ENCODE peak calls at places on chromosomes 16 and 17, in seven cellular contexts. One of them, this sample, is unnamed.

GRCh38 chr17:75365009-75365930 is 40.2 kb downstream of the GRB2 start:
- DNase-seq in tibial artery: no peak
- DNase-seq in choroid plexus epithelial cell: no peak
- DNase-seq in fibroblast of mammary gland: no peak
- DNase-seq in kidney: no peak
- DNase-seq in spleen: no peak
- DNase-seq in NB4: no peak
- DNase-seq in this sample: no peak

GRCh38 chr16:22314661-22315626 is 17.7 kb downstream of the POLR3E start:
- DNase-seq in fibroblast of mammary gland: no peak
- DNase-seq in tibial artery: no peak
- DNase-seq in spleen: peak; percentile 21
- DNase-seq in choroid plexus epithelial cell: no peak
- DNase-seq in kidney: no peak
- DNase-seq in NB4: no peak
- DNase-seq in this sample: peak; percentile 94

GRCh38 chr17:80393961-80394360 is 21.0 kb upstream of the ENDOV start:
- DNase-seq in tibial artery: peak; percentile 19
- DNase-seq in choroid plexus epithelial cell: no peak
- DNase-seq in NB4: no peak
- DNase-seq in spleen: no peak
- DNase-seq in kidney: no peak
- DNase-seq in fibroblast of mammary gland: no peak
- DNase-seq in this sample: no peak

GRCh38 chr16:5056347-5056746 is 9.4 kb downstream of the C16orf89 start:
- DNase-seq in kidney: no peak
- DNase-seq in fibroblast of mammary gland: peak; percentile 27
- DNase-seq in tibial artery: no peak
- DNase-seq in choroid plexus epithelial cell: peak; percentile 35
- DNase-seq in spleen: peak; percentile 80
- DNase-seq in NB4: peak; percentile 77
- DNase-seq in this sample: peak; percentile 41

GRCh38 chr16:89040391-89040790 is 53.3 kb upstream of the ACSF3 start:
- DNase-seq in kidney: peak; percentile 45
- DNase-seq in fibroblast of mammary gland: no peak
- DNase-seq in spleen: peak; percentile 50
- DNase-seq in choroid plexus epithelial cell: no peak
- DNase-seq in tibial artery: no peak
- DNase-seq in NB4: no peak
- DNase-seq in this sample: no peak

GRCh38 chr17:81286491-81287145 is 8.5 kb downstream of the SLC38A10 start:
- DNase-seq in choroid plexus epithelial cell: no peak
- DNase-seq in fibroblast of mammary gland: no peak
- DNase-seq in tibial artery: no peak
- DNase-seq in kidney: no peak
- DNase-seq in NB4: no peak
- DNase-seq in spleen: no peak
- DNase-seq in this sample: no peak

GRCh38 chr16:14494396-14494795 is 135.7 kb downstream of the PARN start:
- DNase-seq in NB4: no peak
- DNase-seq in fibroblast of mammary gland: no peak
- DNase-seq in spleen: no peak
- DNase-seq in tibial artery: no peak
- DNase-seq in kidney: no peak
- DNase-seq in choroid plexus epithelial cell: no peak
- DNase-seq in this sample: peak; percentile 62

GRCh38 chr16:3965781-3966582 is 85.5 kb upstream of the CREBBP start:
- DNase-seq in choroid plexus epithelial cell: no peak
- DNase-seq in spleen: no peak
- DNase-seq in fibroblast of mammary gland: no peak
- DNase-seq in tibial artery: no peak
- DNase-seq in NB4: no peak
- DNase-seq in kidney: peak; percentile 54
- DNase-seq in this sample: no peak

GRCh38 chr17:43791589-43791988 is 11.4 kb downstream of the CFAP97D1 start:
- DNase-seq in fibroblast of mammary gland: peak; percentile 63
- DNase-seq in tibial artery: no peak
- DNase-seq in kidney: no peak
- DNase-seq in choroid plexus epithelial cell: peak; percentile 75
- DNase-seq in NB4: peak; percentile 24
- DNase-seq in spleen: no peak
- DNase-seq in this sample: peak; percentile 78

GRCh38 chr17:15483416-15483815 is 16.0 kb upstream of the CDRT4 start:
- DNase-seq in choroid plexus epithelial cell: no peak
- DNase-seq in NB4: no peak
- DNase-seq in kidney: no peak
- DNase-seq in spleen: no peak
- DNase-seq in tibial artery: no peak
- DNase-seq in fibroblast of mammary gland: no peak
- DNase-seq in this sample: no peak

GRCh38 chr16:21949713-21950260 is 3.4 kb upstream of the UQCRC2 start:
- DNase-seq in choroid plexus epithelial cell: no peak
- DNase-seq in kidney: no peak
- DNase-seq in spleen: no peak
- DNase-seq in fibroblast of mammary gland: no peak
- DNase-seq in tibial artery: no peak
- DNase-seq in NB4: no peak
- DNase-seq in this sample: no peak

GRCh38 chr17:57256708-57257112 is 387 bp downstream of the MSI2 start:
- DNase-seq in NB4: peak; percentile 46
- DNase-seq in kidney: no peak
- DNase-seq in tibial artery: no peak
- DNase-seq in spleen: no peak
- DNase-seq in choroid plexus epithelial cell: peak; percentile 26
- DNase-seq in fibroblast of mammary gland: no peak
- DNase-seq in this sample: peak; percentile 36

GRCh38 chr16:11032922-11033291 is 88.5 kb downstream of the CLEC16A start:
- DNase-seq in kidney: no peak
- DNase-seq in NB4: no peak
- DNase-seq in tibial artery: peak; percentile 78
- DNase-seq in choroid plexus epithelial cell: peak; percentile 75
- DNase-seq in fibroblast of mammary gland: peak; percentile 98
- DNase-seq in spleen: no peak
- DNase-seq in this sample: no peak

GRCh38 chr16:87380875-87381274 is 2.7 kb downstream of the FBXO31 start:
- DNase-seq in fibroblast of mammary gland: peak; percentile 53
- DNase-seq in spleen: no peak
- DNase-seq in NB4: no peak
- DNase-seq in kidney: no peak
- DNase-seq in tibial artery: no peak
- DNase-seq in choroid plexus epithelial cell: peak; percentile 68
- DNase-seq in this sample: no peak
- H3K4me3 ChIP-seq in fibroblast of mammary gland: peak overlapping the region; percentile 72
- H3K4me3 ChIP-seq in spleen: no peak overlapping the region
- H3K4me3 ChIP-seq in NB4: no peak overlapping the region
- H3K4me3 ChIP-seq in kidney: peak overlapping the region; percentile 43
- H3K4me3 ChIP-seq in tibial artery: peak overlapping the region; percentile 95
- H3K4me3 ChIP-seq in choroid plexus epithelial cell: peak overlapping the region; percentile 82
- H3K4me3 ChIP-seq in this sample: no peak overlapping the region

DNA sequence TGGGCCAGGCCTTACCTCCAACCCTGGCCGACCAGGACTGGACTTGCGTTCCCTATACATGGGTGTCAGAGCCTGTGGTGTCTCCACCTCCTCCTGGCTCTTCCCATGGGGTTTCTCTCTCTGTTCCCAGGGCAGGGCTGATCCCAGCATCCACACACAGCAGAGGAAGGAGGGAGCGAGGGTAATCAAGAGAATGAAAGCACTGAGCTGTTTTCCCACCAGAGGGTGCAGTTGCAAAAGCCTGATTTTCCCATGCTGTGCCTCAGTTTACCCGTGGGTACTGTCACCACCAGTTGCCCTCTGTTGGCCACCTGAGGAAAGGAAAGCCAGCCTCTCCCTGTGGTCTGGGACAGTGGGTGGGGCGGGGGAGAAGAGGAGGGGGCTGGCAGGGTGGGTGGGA is 249.7 kb upstream of the GSE1 start:
- DNase-seq in spleen: no peak
- DNase-seq in fibroblast of mammary gland: no peak
- DNase-seq in kidney: no peak
- DNase-seq in NB4: no peak
- DNase-seq in tibial artery: no peak
- DNase-seq in choroid plexus epithelial cell: peak; percentile 36
- DNase-seq in this sample: no peak
- TF ChIP-seq CTCF in spleen: no peak
- TF ChIP-seq CTCF in fibroblast of mammary gland: no peak
- TF ChIP-seq CTCF in kidney: no peak
- TF ChIP-seq CTCF in NB4: peak; percentile 3
- TF ChIP-seq CTCF in tibial artery: no peak
- TF ChIP-seq CTCF in choroid plexus epithelial cell: peak; percentile 29
- TF ChIP-seq CTCF in this sample: no peak

DNA sequence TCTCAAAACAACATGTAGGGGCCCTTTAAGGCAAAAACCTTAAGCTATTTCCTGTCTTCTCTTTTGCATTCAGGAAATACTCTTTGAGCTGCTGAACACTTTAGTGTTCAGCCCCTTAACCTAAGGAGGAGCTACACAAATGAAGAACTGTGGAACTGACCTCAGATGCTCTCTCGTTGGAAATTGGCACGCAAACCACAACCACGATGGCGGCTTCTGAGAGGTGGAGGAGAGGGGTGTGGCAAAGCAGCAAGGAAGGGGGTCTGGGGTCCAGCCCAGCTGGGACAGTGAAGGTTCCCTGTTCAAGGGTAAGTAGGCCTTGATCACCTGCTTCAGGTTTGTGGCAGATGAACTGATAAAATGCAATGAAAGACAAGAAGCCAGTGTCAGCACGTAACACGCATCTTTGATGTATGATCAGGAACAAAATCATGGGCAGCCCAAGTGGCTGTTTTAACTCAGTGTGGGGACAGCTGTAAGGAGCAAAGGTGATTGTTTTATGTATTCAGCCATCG is 291.6 kb upstream of the TNRC6C start:
- DNase-seq in NB4: peak; percentile 84
- DNase-seq in tibial artery: no peak
- DNase-seq in spleen: peak; percentile 78
- DNase-seq in choroid plexus epithelial cell: no peak
- DNase-seq in fibroblast of mammary gland: no peak
- DNase-seq in kidney: no peak
- DNase-seq in this sample: no peak
- H3K4me3 ChIP-seq in NB4: no peak overlapping the region
- H3K4me3 ChIP-seq in tibial artery: no peak overlapping the region
- H3K4me3 ChIP-seq in spleen: peak overlapping the region; percentile 25
- H3K4me3 ChIP-seq in choroid plexus epithelial cell: no peak overlapping the region
- H3K4me3 ChIP-seq in fibroblast of mammary gland: no peak overlapping the region
- H3K4me3 ChIP-seq in kidney: no peak overlapping the region
- H3K4me3 ChIP-seq in this sample: no peak overlapping the region

GRCh38 chr17:4554997-4555799 is at the start of gene MYBBP1A:
- DNase-seq in NB4: peak; percentile 93
- DNase-seq in spleen: peak; percentile 100
- DNase-seq in kidney: peak; percentile 99
- DNase-seq in tibial artery: peak; percentile 97
- DNase-seq in choroid plexus epithelial cell: peak; percentile 96
- DNase-seq in fibroblast of mammary gland: peak; percentile 92
- DNase-seq in this sample: peak; percentile 96
- TF ChIP-seq CTCF in NB4: no peak
- TF ChIP-seq CTCF in spleen: peak; percentile 43
- TF ChIP-seq CTCF in kidney: peak; percentile 33
- TF ChIP-seq CTCF in tibial artery: peak; percentile 26
- TF ChIP-seq CTCF in choroid plexus epithelial cell: peak; percentile 39
- TF ChIP-seq CTCF in fibroblast of mammary gland: no peak
- TF ChIP-seq CTCF in this sample: peak; percentile 24

DNA sequence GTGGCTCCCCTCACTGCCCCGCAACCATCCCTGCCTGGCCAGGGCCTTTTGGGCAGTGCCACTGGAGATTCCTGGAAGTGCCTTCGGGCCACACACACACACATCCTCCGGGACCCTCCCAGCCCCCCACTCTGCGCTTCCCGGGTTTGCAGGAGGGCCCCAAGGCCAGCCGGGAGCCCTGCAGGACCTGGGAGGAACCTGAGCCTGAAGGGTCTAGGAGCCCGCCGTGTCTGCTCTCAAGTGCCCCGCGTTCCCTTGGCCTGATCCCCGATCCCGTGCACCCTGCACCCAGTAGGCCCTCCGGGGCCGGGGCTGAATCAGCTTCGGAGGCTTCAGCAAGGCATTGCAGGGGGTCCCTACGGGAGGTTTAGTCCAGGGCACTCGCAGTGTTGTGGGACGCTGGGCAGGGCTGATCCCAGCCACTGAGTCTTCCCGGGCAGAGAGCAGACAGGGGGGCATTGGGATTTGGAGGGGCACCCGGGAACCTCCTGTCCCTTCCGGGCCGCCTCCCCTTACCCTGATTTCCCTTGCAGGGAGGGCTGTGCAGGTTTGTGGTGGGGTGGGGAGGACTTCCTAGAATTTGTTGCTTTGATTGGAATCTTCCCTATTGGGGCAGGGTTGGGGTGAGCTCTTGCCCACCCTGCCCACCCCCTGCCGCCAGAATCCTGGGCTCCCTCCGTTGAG is 36.9 kb downstream of the TMEM235 start:
- DNase-seq in fibroblast of mammary gland: no peak
- DNase-seq in NB4: no peak
- DNase-seq in kidney: peak; percentile 69
- DNase-seq in choroid plexus epithelial cell: no peak
- DNase-seq in tibial artery: no peak
- DNase-seq in spleen: no peak
- DNase-seq in this sample: no peak
- H3K4me3 ChIP-seq in fibroblast of mammary gland: no peak overlapping the region
- H3K4me3 ChIP-seq in NB4: no peak overlapping the region
- H3K4me3 ChIP-seq in kidney: no peak overlapping the region
- H3K4me3 ChIP-seq in choroid plexus epithelial cell: no peak overlapping the region
- H3K4me3 ChIP-seq in tibial artery: no peak overlapping the region
- H3K4me3 ChIP-seq in spleen: no peak overlapping the region
- H3K4me3 ChIP-seq in this sample: no peak overlapping the region

GRCh38 chr17:5793157-5793556 is 208.8 kb upstream of the NLRP1 start:
- DNase-seq in tibial artery: no peak
- DNase-seq in spleen: no peak
- DNase-seq in kidney: no peak
- DNase-seq in fibroblast of mammary gland: no peak
- DNase-seq in NB4: no peak
- DNase-seq in choroid plexus epithelial cell: no peak
- DNase-seq in this sample: no peak
- TF ChIP-seq CTCF in tibial artery: no peak
- TF ChIP-seq CTCF in spleen: no peak
- TF ChIP-seq CTCF in kidney: no peak
- TF ChIP-seq CTCF in fibroblast of mammary gland: peak; percentile 16
- TF ChIP-seq CTCF in NB4: peak; percentile 5
- TF ChIP-seq CTCF in choroid plexus epithelial cell: peak; percentile 38
- TF ChIP-seq CTCF in this sample: no peak

This sample was measured in epithelial cell of esophagus.